ENCODE peak calls at places on chromosomes 6 and 20, in seven cellular contexts. V, C, E, U, F, X and A are unnamed samples.

GRCh38 chr20:47857994-47858557 is 72.8 kb upstream of the SULF2 start:
- DNase-seq in V (no peak), C (no peak), E (peak; percentile 59), U (no peak), F (no peak), X (no peak), A (peak; percentile 28)

GRCh38 chr20:34999782-35000181 is 44.1 kb downstream of the MYH7B start:
- DNase-seq in V (no peak), C (no peak), E (no peak), U (no peak), F (no peak), X (no peak), A (no peak)

GRCh38 chr6:4969609-4970285 is 34.1 kb downstream of the RPP40 start:
- DNase-seq in V (no peak), C (no peak), E (no peak), U (no peak), F (peak; percentile 24), X (no peak), A (no peak)

GRCh38 chr20:13105864-13106457 is 97.2 kb downstream of the SPTLC3 start:
- DNase-seq in V (peak; percentile 38), C (no peak), E (peak; percentile 29), U (no peak), F (no peak), X (peak; percentile 87), A (peak; percentile 43)

GRCh38 chr20:32473231-32474008 is 111.7 kb downstream of the NOL4L start:
- DNase-seq in V (no peak), C (no peak), E (no peak), U (no peak), F (peak; percentile 82), X (no peak), A (no peak)

GRCh38 chr6:24836116-24836515 is 37.4 kb upstream of the ARMH2 start:
- DNase-seq in V (no peak), C (no peak), E (no peak), U (no peak), F (no peak), X (no peak), A (no peak)

GRCh38 chr20:32527052-32527446 is 58.1 kb downstream of the NOL4L start:
- DNase-seq in V (no peak), C (no peak), E (no peak), U (no peak), F (no peak), X (no peak), A (no peak)

GRCh38 chr6:63764318-63764916 is 128.8 kb downstream of the PHF3 start:
- DNase-seq in V (peak; percentile 52), C (no peak), E (no peak), U (no peak), F (peak; percentile 41), X (peak; percentile 89), A (peak; percentile 53)

GRCh38 chr20:56893206-56893605 is 264.1 kb downstream of the TFAP2C start:
- DNase-seq in V (no peak), C (peak; percentile 55), E (peak; percentile 57), U (peak; percentile 81), F (no peak), X (no peak), A (no peak)

GRCh38 chr20:47438464-47439381 is 63.0 kb upstream of the NCOA3 start:
- DNase-seq in V (no peak), C (no peak), E (peak; percentile 68), U (no peak), F (no peak), X (peak; percentile 99), A (no peak)

GRCh38 chr6:148682990-148683389 is 63.8 kb upstream of the UST start:
- DNase-seq in V (no peak), C (no peak), E (no peak), U (no peak), F (no peak), X (peak; percentile 8), A (no peak)

GRCh38 chr6:148681666-148682065 is 65.2 kb upstream of the UST start:
- DNase-seq in V (no peak), C (no peak), E (no peak), U (no peak), F (no peak), X (no peak), A (no peak)

GRCh38 chr6:148682252-148682651 is 64.6 kb upstream of the UST start:
- DNase-seq in V (no peak), C (no peak), E (no peak), U (no peak), F (no peak), X (no peak), A (no peak)

GRCh38 chr6:148678682-148679081 is 68.1 kb upstream of the UST start:
- DNase-seq in V (no peak), C (no peak), E (no peak), U (no peak), F (no peak), X (no peak), A (no peak)

GRCh38 chr6:148677594-148678476 is 69.0 kb upstream of the UST start:
- DNase-seq in V (no peak), C (no peak), E (no peak), U (no peak), F (no peak), X (no peak), A (no peak)
- H2BK5ac ChIP-seq in V (no peak overlapping the region), C (no peak overlapping the region), E (no peak overlapping the region), U (no peak overlapping the region), F (no peak overlapping the region), X (no peak overlapping the region), A (no peak overlapping the region)

GRCh38 chr6:17197607-17198006 is 83.6 kb upstream of the RBM24 start:
- DNase-seq in V (no peak), C (no peak), E (no peak), U (no peak), F (no peak), X (peak; percentile 2), A (no peak)

DNA sequence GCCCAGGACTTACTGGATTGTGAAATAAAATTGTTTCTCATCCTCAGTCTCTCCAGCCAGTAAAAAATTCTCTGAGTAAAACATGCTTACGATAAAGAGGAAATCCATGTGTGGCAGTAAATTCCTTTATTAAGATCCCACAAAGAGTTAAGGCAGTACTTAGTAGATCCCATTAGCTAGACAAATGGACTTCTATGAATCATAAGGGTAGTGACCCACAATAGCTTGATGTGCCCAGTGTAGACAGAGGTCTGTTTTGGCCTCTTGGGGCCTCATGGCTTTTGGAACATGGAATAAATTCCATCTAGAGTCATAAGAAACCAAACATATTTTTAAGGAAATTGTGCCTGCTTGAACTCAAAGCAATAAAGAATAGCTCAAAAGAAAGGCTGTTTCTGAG is 87.8 kb upstream of the RBM24 start:
- DNase-seq in V (no peak), C (no peak), E (no peak), U (no peak), F (no peak), X (no peak), A (no peak)
- H2BK5ac ChIP-seq in V (no peak overlapping the region), C (no peak overlapping the region), E (no peak overlapping the region), U (no peak overlapping the region), F (no peak overlapping the region), X (no peak overlapping the region), A (no peak overlapping the region)

DNA sequence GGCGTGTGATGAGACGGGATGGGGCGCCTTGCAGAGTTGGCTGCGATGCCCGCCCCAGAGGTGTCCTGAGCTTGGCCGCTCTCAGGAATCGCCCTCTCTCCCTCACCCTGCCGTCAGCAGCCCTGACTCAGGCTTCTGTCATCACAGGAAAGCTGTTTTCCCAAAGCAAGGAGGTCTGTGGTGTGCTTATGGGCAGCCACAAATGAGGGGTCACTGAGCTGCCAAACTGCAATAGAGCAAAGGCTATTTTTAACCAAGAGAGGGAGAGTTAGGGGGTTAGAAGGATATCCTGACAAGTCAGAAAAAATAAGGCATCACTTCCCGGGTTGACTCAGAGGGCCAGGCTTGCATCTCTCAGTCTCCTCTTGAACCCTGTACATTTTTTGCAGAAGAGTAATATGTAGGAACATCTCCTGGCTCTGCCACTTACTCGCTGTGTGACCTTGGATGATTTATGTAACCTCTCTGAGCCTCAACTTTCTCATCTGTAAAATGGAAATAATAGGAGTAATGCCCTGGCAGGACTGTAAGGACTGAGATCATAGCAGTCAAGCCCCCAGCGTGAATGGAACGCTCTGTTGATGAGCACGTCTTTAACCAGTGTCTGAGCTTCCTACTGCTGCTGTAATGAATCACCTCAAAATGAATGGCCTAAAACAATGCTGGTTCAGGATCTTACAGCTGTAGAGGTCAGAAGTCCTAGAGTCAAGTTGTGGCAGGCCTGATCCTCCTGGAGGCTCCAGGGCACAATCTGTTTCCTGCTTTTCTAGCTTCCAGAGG is 181.9 kb downstream of the NFATC2 start:
- DNase-seq in V (peak; percentile 100), C (no peak), E (no peak), U (no peak), F (no peak), X (peak; percentile 40), A (peak; percentile 99)
- H2BK5ac ChIP-seq in V (peak overlapping the region; percentile 88), C (no peak overlapping the region), E (no peak overlapping the region), U (no peak overlapping the region), F (no peak overlapping the region), X (peak overlapping the region; percentile 7), A (no peak overlapping the region)

DNA sequence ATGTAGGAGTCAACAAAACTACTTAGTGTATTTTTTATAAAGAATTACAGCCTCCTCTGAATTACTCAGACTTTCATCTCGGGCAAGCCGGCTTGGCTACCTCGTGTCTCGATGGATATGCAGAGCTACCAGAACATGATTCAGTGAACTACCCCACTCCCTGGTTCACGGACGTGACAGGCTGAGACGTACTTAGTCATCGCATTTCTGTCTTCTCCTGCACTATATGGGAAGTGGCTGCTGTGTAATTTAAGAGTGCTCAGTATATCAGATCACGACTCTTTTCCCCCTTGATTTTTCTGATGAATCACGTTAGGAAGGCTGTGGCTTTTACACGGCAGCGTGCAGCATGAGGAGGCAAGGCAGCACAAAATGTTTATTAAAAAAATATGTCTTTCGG is 302.7 kb upstream of the ZFP64 start:
- DNase-seq in V (peak; percentile 98), C (no peak), E (no peak), U (no peak), F (no peak), X (peak; percentile 70), A (peak; percentile 97)
- H2BK5ac ChIP-seq in V (peak overlapping the region; percentile 69), C (no peak overlapping the region), E (no peak overlapping the region), U (no peak overlapping the region), F (no peak overlapping the region), X (no peak overlapping the region), A (no peak overlapping the region)

DNA sequence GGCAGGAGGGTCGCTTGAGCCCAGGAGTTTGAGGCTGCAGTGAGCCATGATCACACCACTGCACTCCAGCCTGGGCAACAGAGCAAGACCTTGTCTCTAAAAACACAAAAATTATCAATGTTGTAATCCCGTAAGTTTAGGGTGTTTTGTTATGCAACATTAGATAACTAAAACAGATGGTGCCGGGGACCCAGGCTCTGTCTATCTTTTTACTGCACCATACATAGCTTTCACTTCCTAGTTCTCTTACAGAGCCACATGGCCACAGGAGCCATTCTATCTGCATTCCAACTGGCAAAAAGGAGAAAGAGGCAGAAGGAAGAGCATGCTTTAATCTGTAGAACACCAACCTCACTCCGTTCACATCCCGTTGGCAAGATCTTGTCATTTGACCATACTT is 5.4 kb upstream of the TCF15 start:
- DNase-seq in V (no peak), C (no peak), E (no peak), U (no peak), F (no peak), X (no peak), A (no peak)
- H2BK5ac ChIP-seq in V (no peak overlapping the region), C (no peak overlapping the region), E (no peak overlapping the region), U (no peak overlapping the region), F (no peak overlapping the region), X (no peak overlapping the region), A (no peak overlapping the region)

GRCh38 chr6:158370805-158371204 is 58.5 kb downstream of the TULP4 start:
- DNase-seq in V (no peak), C (no peak), E (no peak), U (no peak), F (no peak), X (no peak), A (no peak)
- H2BK5ac ChIP-seq in V (no peak overlapping the region), C (no peak overlapping the region), E (no peak overlapping the region), U (no peak overlapping the region), F (no peak overlapping the region), X (no peak overlapping the region), A (no peak overlapping the region)

GRCh38 chr6:76330031-76330430 is 257.6 kb upstream of the IMPG1 start:
- DNase-seq in V (no peak), C (no peak), E (no peak), U (no peak), F (no peak), X (no peak), A (no peak)
- H2BK5ac ChIP-seq in V (no peak overlapping the region), C (no peak overlapping the region), E (no peak overlapping the region), U (no peak overlapping the region), F (no peak overlapping the region), X (no peak overlapping the region), A (no peak overlapping the region)